ENCODE peak calls at places on chromosomes 12 and 14, in seven cellular contexts. One of them, this sample, is unnamed.

GRCh38 chr14:83006071-83006670 is 1472.5 kb upstream of the SEL1L start:
- DNase-seq in tibial nerve: no peak
- DNase-seq in heart right ventricle: no peak
- DNase-seq in neural progenitor cell: no peak
- DNase-seq in coronary artery: no peak
- DNase-seq in brain microvascular endothelial cell: no peak
- DNase-seq in OCI-LY7: no peak
- DNase-seq in this sample: no peak

GRCh38 chr14:32998433-32998832 is 59.8 kb downstream of the NPAS3 start:
- DNase-seq in tibial nerve: no peak
- DNase-seq in heart right ventricle: no peak
- DNase-seq in neural progenitor cell: peak
- DNase-seq in coronary artery: no peak
- DNase-seq in brain microvascular endothelial cell: peak
- DNase-seq in OCI-LY7: no peak
- DNase-seq in this sample: no peak

GRCh38 chr14:73789996-73790581 is 61.5 kb upstream of the PTGR2 start:
- DNase-seq in tibial nerve: peak
- DNase-seq in heart right ventricle: peak
- DNase-seq in neural progenitor cell: no peak
- DNase-seq in coronary artery: peak
- DNase-seq in brain microvascular endothelial cell: peak
- DNase-seq in OCI-LY7: no peak
- DNase-seq in this sample: peak

GRCh38 chr12:85569261-85569660 is 266.9 kb downstream of the RASSF9 start:
- DNase-seq in tibial nerve: no peak
- DNase-seq in heart right ventricle: no peak
- DNase-seq in neural progenitor cell: no peak
- DNase-seq in coronary artery: no peak
- DNase-seq in brain microvascular endothelial cell: no peak
- DNase-seq in OCI-LY7: no peak
- DNase-seq in this sample: no peak

GRCh38 chr14:54570651-54571415 is 3.9 kb downstream of the SAMD4A start:
- DNase-seq in tibial nerve: no peak
- DNase-seq in heart right ventricle: no peak
- DNase-seq in neural progenitor cell: no peak
- DNase-seq in coronary artery: no peak
- DNase-seq in brain microvascular endothelial cell: peak
- DNase-seq in OCI-LY7: no peak
- DNase-seq in this sample: no peak

GRCh38 chr12:49565119-49565955 is 2.6 kb downstream of the MCRS1 start:
- DNase-seq in tibial nerve: no peak
- DNase-seq in heart right ventricle: no peak
- DNase-seq in neural progenitor cell: no peak
- DNase-seq in coronary artery: no peak
- DNase-seq in brain microvascular endothelial cell: no peak
- DNase-seq in OCI-LY7: no peak
- DNase-seq in this sample: no peak

GRCh38 chr12:117686911-117687377 is 281.8 kb downstream of the KSR2 start:
- DNase-seq in tibial nerve: peak
- DNase-seq in heart right ventricle: no peak
- DNase-seq in neural progenitor cell: no peak
- DNase-seq in coronary artery: no peak
- DNase-seq in brain microvascular endothelial cell: peak
- DNase-seq in OCI-LY7: no peak
- DNase-seq in this sample: no peak

GRCh38 chr14:92635896-92636295 is 112.5 kb downstream of the LGMN start:
- DNase-seq in tibial nerve: no peak
- DNase-seq in heart right ventricle: no peak
- DNase-seq in neural progenitor cell: peak
- DNase-seq in coronary artery: no peak
- DNase-seq in brain microvascular endothelial cell: no peak
- DNase-seq in OCI-LY7: no peak
- DNase-seq in this sample: no peak

GRCh38 chr14:24892730-24893059 is 157.3 kb downstream of the STXBP6 start:
- DNase-seq in tibial nerve: no peak
- DNase-seq in heart right ventricle: no peak
- DNase-seq in neural progenitor cell: no peak
- DNase-seq in coronary artery: no peak
- DNase-seq in brain microvascular endothelial cell: no peak
- DNase-seq in OCI-LY7: no peak
- DNase-seq in this sample: no peak

GRCh38 chr14:55756563-55756962 is 176.6 kb downstream of the KTN1 start:
- DNase-seq in tibial nerve: no peak
- DNase-seq in heart right ventricle: no peak
- DNase-seq in neural progenitor cell: peak
- DNase-seq in coronary artery: no peak
- DNase-seq in brain microvascular endothelial cell: no peak
- DNase-seq in OCI-LY7: no peak
- DNase-seq in this sample: no peak

GRCh38 chr12:46210835-46211439 is 57.9 kb downstream of the SLC38A1 start:
- DNase-seq in tibial nerve: no peak
- DNase-seq in heart right ventricle: no peak
- DNase-seq in neural progenitor cell: no peak
- DNase-seq in coronary artery: no peak
- DNase-seq in brain microvascular endothelial cell: no peak
- DNase-seq in OCI-LY7: no peak
- DNase-seq in this sample: no peak

GRCh38 chr12:117292688-117293087 is 68.7 kb downstream of the NOS1 start:
- DNase-seq in tibial nerve: no peak
- DNase-seq in heart right ventricle: no peak
- DNase-seq in neural progenitor cell: no peak
- DNase-seq in coronary artery: no peak
- DNase-seq in brain microvascular endothelial cell: no peak
- DNase-seq in OCI-LY7: no peak
- DNase-seq in this sample: no peak

GRCh38 chr12:119308743-119309456 is 25.6 kb upstream of the CCDC60 start:
- DNase-seq in tibial nerve: no peak
- DNase-seq in heart right ventricle: peak
- DNase-seq in neural progenitor cell: peak
- DNase-seq in coronary artery: no peak
- DNase-seq in brain microvascular endothelial cell: no peak
- DNase-seq in OCI-LY7: no peak
- DNase-seq in this sample: no peak

GRCh38 chr12:102573237-102573636 is 92.9 kb upstream of the IGF1 start:
- DNase-seq in tibial nerve: no peak
- DNase-seq in heart right ventricle: no peak
- DNase-seq in neural progenitor cell: no peak
- DNase-seq in coronary artery: no peak
- DNase-seq in brain microvascular endothelial cell: no peak
- DNase-seq in OCI-LY7: no peak
- DNase-seq in this sample: no peak

GRCh38 chr12:22684526-22685118 is 59.7 kb downstream of the ETNK1 start:
- DNase-seq in tibial nerve: no peak
- DNase-seq in heart right ventricle: no peak
- DNase-seq in neural progenitor cell: peak
- DNase-seq in coronary artery: no peak
- DNase-seq in brain microvascular endothelial cell: peak
- DNase-seq in OCI-LY7: peak
- DNase-seq in this sample: no peak

GRCh38 chr12:132955094-132955932 is 793 bp downstream of the ZNF605 start:
- DNase-seq in tibial nerve: peak
- DNase-seq in heart right ventricle: peak
- DNase-seq in neural progenitor cell: peak
- DNase-seq in coronary artery: no peak
- DNase-seq in brain microvascular endothelial cell: peak
- DNase-seq in OCI-LY7: peak
- DNase-seq in this sample: peak

GRCh38 chr12:67667276-67668073 is 18.9 kb downstream of the DYRK2 start:
- DNase-seq in tibial nerve: peak
- DNase-seq in heart right ventricle: peak
- DNase-seq in neural progenitor cell: no peak
- DNase-seq in coronary artery: no peak
- DNase-seq in brain microvascular endothelial cell: no peak
- DNase-seq in OCI-LY7: no peak
- DNase-seq in this sample: no peak

GRCh38 chr12:82415402-82415801 is 57.1 kb downstream of the METTL25 start:
- DNase-seq in tibial nerve: no peak
- DNase-seq in heart right ventricle: no peak
- DNase-seq in neural progenitor cell: no peak
- DNase-seq in coronary artery: no peak
- DNase-seq in brain microvascular endothelial cell: peak
- DNase-seq in OCI-LY7: no peak
- DNase-seq in this sample: no peak

GRCh38 chr12:102120886-102121285 is 903 bp downstream of the PARPBP start:
- DNase-seq in tibial nerve: no peak
- DNase-seq in heart right ventricle: no peak
- DNase-seq in neural progenitor cell: peak
- DNase-seq in coronary artery: no peak
- DNase-seq in brain microvascular endothelial cell: peak
- DNase-seq in OCI-LY7: peak
- DNase-seq in this sample: no peak

GRCh38 chr12:29212682-29213397 is 63.8 kb downstream of the FAR2 start:
- DNase-seq in tibial nerve: no peak
- DNase-seq in heart right ventricle: no peak
- DNase-seq in neural progenitor cell: no peak
- DNase-seq in coronary artery: no peak
- DNase-seq in brain microvascular endothelial cell: no peak
- DNase-seq in OCI-LY7: no peak
- DNase-seq in this sample: no peak

GRCh38 chr14:56650977-56651376 is 71.4 kb downstream of the TMEM260 start:
- DNase-seq in tibial nerve: no peak
- DNase-seq in heart right ventricle: no peak
- DNase-seq in neural progenitor cell: no peak
- DNase-seq in coronary artery: no peak
- DNase-seq in brain microvascular endothelial cell: no peak
- DNase-seq in OCI-LY7: no peak
- DNase-seq in this sample: no peak

GRCh38 chr14:63852817-63853730 is at the start of gene SYNE2:
- DNase-seq in tibial nerve: peak
- DNase-seq in heart right ventricle: peak
- DNase-seq in neural progenitor cell: peak
- DNase-seq in coronary artery: peak
- DNase-seq in brain microvascular endothelial cell: peak
- DNase-seq in OCI-LY7: peak
- DNase-seq in this sample: peak

GRCh38 chr12:59494617-59495016 is 101.2 kb upstream of the SLC16A7 start:
- DNase-seq in tibial nerve: no peak
- DNase-seq in heart right ventricle: no peak
- DNase-seq in neural progenitor cell: no peak
- DNase-seq in coronary artery: no peak
- DNase-seq in brain microvascular endothelial cell: no peak
- DNase-seq in OCI-LY7: no peak
- DNase-seq in this sample: no peak

GRCh38 chr12:41709012-41709411 is 435.7 kb downstream of the GXYLT1 start:
- DNase-seq in tibial nerve: no peak
- DNase-seq in heart right ventricle: no peak
- DNase-seq in neural progenitor cell: no peak
- DNase-seq in coronary artery: no peak
- DNase-seq in brain microvascular endothelial cell: no peak
- DNase-seq in OCI-LY7: no peak
- DNase-seq in this sample: no peak

GRCh38 chr14:35399083-35399807 is 5.3 kb downstream of the NFKBIA start:
- DNase-seq in tibial nerve: no peak
- DNase-seq in heart right ventricle: no peak
- DNase-seq in neural progenitor cell: no peak
- DNase-seq in coronary artery: no peak
- DNase-seq in brain microvascular endothelial cell: no peak
- DNase-seq in OCI-LY7: no peak
- DNase-seq in this sample: no peak

GRCh38 chr14:104881369-104881979 is 16.4 kb downstream of the CEP170B start:
- DNase-seq in tibial nerve: no peak
- DNase-seq in heart right ventricle: peak
- DNase-seq in neural progenitor cell: no peak
- DNase-seq in coronary artery: no peak
- DNase-seq in brain microvascular endothelial cell: no peak
- DNase-seq in OCI-LY7: no peak
- DNase-seq in this sample: no peak

GRCh38 chr12:93868771-93869170 is 191.6 kb downstream of the CRADD start:
- DNase-seq in tibial nerve: peak
- DNase-seq in heart right ventricle: no peak
- DNase-seq in neural progenitor cell: no peak
- DNase-seq in coronary artery: no peak
- DNase-seq in brain microvascular endothelial cell: peak
- DNase-seq in OCI-LY7: no peak
- DNase-seq in this sample: no peak

GRCh38 chr12:109449845-109450532 is 27.1 kb downstream of the KCTD10 start:
- DNase-seq in tibial nerve: no peak
- DNase-seq in heart right ventricle: no peak
- DNase-seq in neural progenitor cell: no peak
- DNase-seq in coronary artery: no peak
- DNase-seq in brain microvascular endothelial cell: no peak
- DNase-seq in OCI-LY7: no peak
- DNase-seq in this sample: no peak

GRCh38 chr14:89625988-89626806 is 209.2 kb upstream of the FOXN3 start:
- DNase-seq in tibial nerve: no peak
- DNase-seq in heart right ventricle: no peak
- DNase-seq in neural progenitor cell: no peak
- DNase-seq in coronary artery: no peak
- DNase-seq in brain microvascular endothelial cell: no peak
- DNase-seq in OCI-LY7: peak
- DNase-seq in this sample: no peak
- H3K27ac ChIP-seq in tibial nerve: no peak
- H3K27ac ChIP-seq in heart right ventricle: no peak
- H3K27ac ChIP-seq in neural progenitor cell: no peak
- H3K27ac ChIP-seq in coronary artery: no peak
- H3K27ac ChIP-seq in brain microvascular endothelial cell: no peak
- H3K27ac ChIP-seq in OCI-LY7: no peak
- H3K27ac ChIP-seq in this sample: no peak

DNA sequence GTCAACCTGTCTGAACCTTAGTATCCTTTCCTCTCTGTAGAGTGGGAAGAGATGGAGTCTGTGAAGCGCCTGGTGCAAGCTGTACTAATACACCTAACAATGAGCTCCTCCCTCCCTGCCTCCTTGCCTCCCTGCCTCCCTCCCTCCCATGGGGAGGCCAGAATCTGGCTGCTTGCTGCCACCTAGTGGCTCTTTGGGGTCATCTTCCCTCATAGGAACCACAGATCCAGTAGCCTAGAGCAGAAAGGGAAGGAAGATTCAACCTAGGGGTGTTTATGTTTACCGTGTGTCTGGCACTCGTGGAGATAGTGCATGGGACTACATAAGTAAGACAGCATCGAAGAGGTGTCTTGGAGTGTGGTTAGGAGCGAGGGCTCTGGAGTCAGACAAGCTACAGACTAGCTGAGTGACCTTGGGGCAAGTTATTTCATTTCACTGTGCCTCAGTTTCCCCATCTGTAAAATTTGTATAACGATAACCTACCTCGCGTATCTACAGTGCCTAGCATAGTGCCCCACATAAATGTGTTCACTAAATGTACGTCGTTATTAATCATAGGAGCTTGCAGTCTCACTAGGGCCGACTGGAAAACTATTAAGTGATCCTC is 35.5 kb upstream of the TSPAN9 start:
- DNase-seq in tibial nerve: peak
- DNase-seq in heart right ventricle: no peak
- DNase-seq in neural progenitor cell: peak
- DNase-seq in coronary artery: no peak
- DNase-seq in brain microvascular endothelial cell: peak
- DNase-seq in OCI-LY7: peak
- DNase-seq in this sample: peak
- H3K27ac ChIP-seq in tibial nerve: no peak
- H3K27ac ChIP-seq in heart right ventricle: peak
- H3K27ac ChIP-seq in neural progenitor cell: no peak
- H3K27ac ChIP-seq in coronary artery: no peak
- H3K27ac ChIP-seq in brain microvascular endothelial cell: no peak
- H3K27ac ChIP-seq in OCI-LY7: no peak
- H3K27ac ChIP-seq in this sample: no peak

GRCh38 chr12:20601668-20602280 is 93.4 kb upstream of the SLCO1C1 start:
- DNase-seq in tibial nerve: no peak
- DNase-seq in heart right ventricle: no peak
- DNase-seq in neural progenitor cell: peak
- DNase-seq in coronary artery: no peak
- DNase-seq in brain microvascular endothelial cell: no peak
- DNase-seq in OCI-LY7: peak
- DNase-seq in this sample: no peak
- H3K27ac ChIP-seq in tibial nerve: no peak
- H3K27ac ChIP-seq in heart right ventricle: peak
- H3K27ac ChIP-seq in neural progenitor cell: no peak
- H3K27ac ChIP-seq in coronary artery: peak
- H3K27ac ChIP-seq in brain microvascular endothelial cell: peak
- H3K27ac ChIP-seq in OCI-LY7: no peak
- H3K27ac ChIP-seq in this sample: no peak

GRCh38 chr12:47943492-47944359 is 19.7 kb upstream of the TMEM106C start:
- DNase-seq in tibial nerve: no peak
- DNase-seq in heart right ventricle: no peak
- DNase-seq in neural progenitor cell: no peak
- DNase-seq in coronary artery: no peak
- DNase-seq in brain microvascular endothelial cell: no peak
- DNase-seq in OCI-LY7: no peak
- DNase-seq in this sample: no peak
- H3K27ac ChIP-seq in tibial nerve: peak
- H3K27ac ChIP-seq in heart right ventricle: no peak
- H3K27ac ChIP-seq in neural progenitor cell: no peak
- H3K27ac ChIP-seq in coronary artery: no peak
- H3K27ac ChIP-seq in brain microvascular endothelial cell: no peak
- H3K27ac ChIP-seq in OCI-LY7: no peak
- H3K27ac ChIP-seq in this sample: no peak

This sample was measured in substantia nigra.